ENCODE peak calls at places on chromosomes 2 and 18, in six cellular contexts. B, S, U, G, R and E are unnamed samples.

GRCh38 chr2:240512109-240512485 is 45.7 kb downstream of the ANKMY1 start:
- DNase-seq in B (no peak), S (no peak), U (no peak), G (no peak), R (no peak), E (no peak)

GRCh38 chr2:43944915-43945314 is 50.9 kb downstream of the LRPPRC start:
- DNase-seq in B (no peak), S (no peak), U (no peak), G (no peak), R (no peak), E (no peak)

GRCh38 chr2:152861349-152861942 is 143.0 kb downstream of the ARL6IP6 start:
- DNase-seq in B (peak), S (peak), U (peak), G (peak), R (no peak), E (peak)

GRCh38 chr2:197306691-197307030 is 3.9 kb downstream of the ANKRD44 start:
- DNase-seq in B (no peak), S (no peak), U (no peak), G (no peak), R (no peak), E (no peak)

GRCh38 chr2:201414099-201415023 is 36.9 kb downstream of the TRAK2 start:
- DNase-seq in B (no peak), S (no peak), U (peak), G (no peak), R (peak), E (no peak)

GRCh38 chr2:241561811-241562210 is 3.3 kb downstream of the BOK start:
- DNase-seq in B (no peak), S (peak), U (peak), G (no peak), R (no peak), E (peak)

GRCh38 chr2:26246818-26247217 is 2.1 kb downstream of the HADHB start:
- DNase-seq in B (no peak), S (peak), U (peak), G (no peak), R (peak), E (no peak)

GRCh38 chr2:234911271-234911670 is 40.5 kb upstream of the SH3BP4 start:
- DNase-seq in B (no peak), S (no peak), U (peak), G (no peak), R (no peak), E (no peak)

GRCh38 chr18:3051718-3052410 is 38.9 kb upstream of the LPIN2 start:
- DNase-seq in B (peak), S (no peak), U (no peak), G (peak), R (no peak), E (no peak)
- TF ChIP-seq SMC3 in B (no peak), S (no peak), U (no peak), G (peak), R (no peak), E (no peak)

GRCh38 chr2:226352941-226353558 is 446.6 kb downstream of the IRS1 start:
- DNase-seq in B (no peak), S (no peak), U (no peak), G (no peak), R (no peak), E (no peak)
- TF ChIP-seq SMC3 in B (no peak), S (no peak), U (no peak), G (no peak), R (no peak), E (no peak)

GRCh38 chr2:11658208-11658607 is 11.8 kb downstream of the NTSR2 start:
- DNase-seq in B (no peak), S (peak), U (no peak), G (no peak), R (no peak), E (no peak)
- TF ChIP-seq SMC3 in B (no peak), S (no peak), U (no peak), G (no peak), R (no peak), E (no peak)

GRCh38 chr2:170739507-170740046 is 24.4 kb downstream of the SP5 start:
- DNase-seq in B (no peak), S (no peak), U (no peak), G (no peak), R (no peak), E (no peak)

GRCh38 chr2:170737406-170737805 is 22.3 kb downstream of the SP5 start:
- DNase-seq in B (no peak), S (no peak), U (no peak), G (no peak), R (no peak), E (no peak)

GRCh38 chr2:170740660-170741059 is 25.5 kb downstream of the SP5 start:
- DNase-seq in B (no peak), S (peak), U (no peak), G (no peak), R (no peak), E (no peak)

GRCh38 chr2:170737821-170738220 is 22.7 kb downstream of the SP5 start:
- DNase-seq in B (no peak), S (no peak), U (peak), G (no peak), R (no peak), E (no peak)

DNA sequence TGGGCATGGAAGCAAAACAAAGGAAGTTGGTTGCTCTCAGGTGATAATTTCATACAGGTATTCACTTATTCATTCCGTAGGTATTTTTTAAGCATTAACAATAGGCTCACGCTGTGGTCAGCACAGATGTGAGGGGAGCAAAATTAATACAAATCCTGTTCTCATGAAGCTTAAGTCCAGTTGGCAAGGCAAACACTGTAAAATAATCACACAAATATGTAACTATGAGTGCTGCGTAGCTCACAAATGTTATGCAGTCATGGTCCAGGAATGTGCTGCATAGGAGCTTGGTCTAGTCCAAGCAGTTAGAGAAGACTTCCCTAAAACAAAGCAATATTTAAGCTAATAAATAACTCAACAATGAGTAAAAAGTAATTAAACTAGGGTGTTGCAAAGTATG is 23.9 kb downstream of the SP5 start:
- DNase-seq in B (peak), S (no peak), U (peak), G (peak), R (no peak), E (no peak)
- TF ChIP-seq SMC3 in B (no peak), S (no peak), U (no peak), G (no peak), R (no peak), E (no peak)